ENCODE peak calls at places on chromosomes 3 and 15, in six cellular contexts. K is HCT116, E is H1, Z is HepG2, C is GM12878, N is K562. J is an unnamed sample. For H3K4me1, the result is how much of the 10 kb centered on the place peaks cover.

GRCh38 chr15:66210684-66211083 is 42.9 kb downstream of the MEGF11 start:
- DNase-seq in K (no peak), E (no peak), Z (no peak), C (no peak), N (no peak), J (no peak)

GRCh38 chr3:14458434-14459280 is 56.3 kb downstream of the SLC6A6 start:
- DNase-seq in K (no peak), E (no peak), Z (no peak), C (no peak), N (no peak), J (no peak)

GRCh38 chr3:35760147-35760546 is 120.8 kb downstream of the ARPP21 start:
- DNase-seq in K (no peak), E (no peak), Z (no peak), C (no peak), N (no peak), J (no peak)

GRCh38 chr3:73255609-73256029 is 194.2 kb downstream of the EBLN2 start:
- DNase-seq in K (no peak), E (no peak), Z (no peak), C (no peak), N (peak), J (no peak)

GRCh38 chr3:165195226-165195625 is 958 bp downstream of the SLITRK3 start:
- DNase-seq in K (no peak), E (no peak), Z (no peak), C (no peak), N (no peak), J (no peak)

GRCh38 chr3:72446406-72447058 is 401.7 kb downstream of the SHQ1 start:
- DNase-seq in K (no peak), E (no peak), Z (no peak), C (no peak), N (no peak), J (peak)

GRCh38 chr3:189655617-189656016 is 24.4 kb downstream of the TP63 start:
- DNase-seq in K (no peak), E (no peak), Z (no peak), C (no peak), N (no peak), J (no peak)

GRCh38 chr3:71876135-71876534 is 91.2 kb upstream of the PROK2 start:
- DNase-seq in K (no peak), E (no peak), Z (no peak), C (no peak), N (no peak), J (no peak)

GRCh38 chr3:172751188-172751571 is 654 bp downstream of the ECT2 start:
- DNase-seq in K (no peak), E (no peak), Z (no peak), C (no peak), N (peak), J (no peak)

GRCh38 chr3:139427283-139428060 is 38.0 kb upstream of the COPB2 start:
- DNase-seq in K (peak), E (no peak), Z (peak), C (peak), N (peak), J (peak)

GRCh38 chr3:33023176-33024136 is 72.0 kb downstream of the CCR4 start:
- DNase-seq in K (no peak), E (no peak), Z (no peak), C (no peak), N (no peak), J (no peak)

GRCh38 chr3:41711656-41712055 is 250.2 kb downstream of the ULK4 start:
- DNase-seq in K (no peak), E (no peak), Z (no peak), C (peak), N (no peak), J (no peak)

GRCh38 chr3:149658444-149659172 is 783 bp upstream of the WWTR1 start:
- DNase-seq in K (peak), E (no peak), Z (no peak), C (no peak), N (no peak), J (no peak)

GRCh38 chr15:71753346-71753745 is 57.0 kb upstream of the NR2E3 start:
- DNase-seq in K (no peak), E (no peak), Z (no peak), C (no peak), N (no peak), J (no peak)

GRCh38 chr3:165839296-165840076 is 2.3 kb upstream of the BCHE start:
- DNase-seq in K (no peak), E (no peak), Z (no peak), C (no peak), N (no peak), J (no peak)

GRCh38 chr15:78242128-78242527 is 7.8 kb upstream of the ACSBG1 start:
- DNase-seq in K (no peak), E (no peak), Z (peak), C (no peak), N (peak), J (no peak)

GRCh38 chr15:74332011-74332410 is 35.4 kb downstream of the CYP11A1 start:
- DNase-seq in K (no peak), E (no peak), Z (no peak), C (no peak), N (no peak), J (no peak)

GRCh38 chr3:101725192-101725889 is 927 bp downstream of the CEP97 start:
- DNase-seq in K (no peak), E (no peak), Z (no peak), C (no peak), N (peak), J (no peak)

GRCh38 chr15:70439304-70439877 is 324.0 kb downstream of the UACA start:
- DNase-seq in K (no peak), E (no peak), Z (no peak), C (no peak), N (peak), J (no peak)

GRCh38 chr3:64571982-64572381 is 115.8 kb downstream of the ADAMTS9 start:
- DNase-seq in K (no peak), E (no peak), Z (no peak), C (no peak), N (no peak), J (peak)

GRCh38 chr15:70094690-70095311 is 2.9 kb downstream of the TLE3 start:
- DNase-seq in K (no peak), E (no peak), Z (peak), C (no peak), N (no peak), J (no peak)

GRCh38 chr3:82807781-82808180 is 1046.3 kb upstream of the GBE1 start:
- DNase-seq in K (no peak), E (no peak), Z (no peak), C (no peak), N (no peak), J (no peak)

GRCh38 chr3:177337548-177338331 is 140.5 kb upstream of the TBL1XR1 start:
- DNase-seq in K (no peak), E (no peak), Z (no peak), C (peak), N (no peak), J (no peak)

GRCh38 chr3:142209655-142210054 is 15.7 kb downstream of the GK5 start:
- DNase-seq in K (no peak), E (no peak), Z (no peak), C (no peak), N (no peak), J (no peak)

GRCh38 chr3:119240101-119240581 is 537 bp downstream of the B4GALT4 start:
- DNase-seq in K (no peak), E (no peak), Z (peak), C (no peak), N (peak), J (no peak)

GRCh38 chr15:101379647-101380046 is 84.6 kb upstream of the SNRPA1 start:
- DNase-seq in K (no peak), E (no peak), Z (no peak), C (no peak), N (no peak), J (no peak)

GRCh38 chr3:67522081-67522480 is 132.3 kb downstream of the SUCLG2 start:
- DNase-seq in K (no peak), E (no peak), Z (no peak), C (no peak), N (no peak), J (no peak)

GRCh38 chr3:46866720-46867549 is 3.7 kb upstream of the MYL3 start:
- DNase-seq in K (no peak), E (no peak), Z (peak), C (no peak), N (peak), J (no peak)

GRCh38 chr15:51842265-51842664 is 12.8 kb downstream of the TMOD3 start:
- DNase-seq in K (no peak), E (no peak), Z (no peak), C (no peak), N (no peak), J (no peak)

GRCh38 chr3:186077466-186077865 is 31.4 kb downstream of the ETV5 start:
- DNase-seq in K (no peak), E (no peak), Z (no peak), C (no peak), N (no peak), J (no peak)

GRCh38 chr3:126100688-126101301 is 16.9 kb upstream of the SLC41A3 start:
- DNase-seq in K (no peak), E (no peak), Z (no peak), C (peak), N (no peak), J (no peak)

GRCh38 chr15:92879949-92880725 is 20.0 kb upstream of the CHD2 start:
- DNase-seq in K (no peak), E (no peak), Z (no peak), C (no peak), N (no peak), J (no peak)
- H3K9ac ChIP-seq in K (no peak), E (no peak), Z (no peak), C (no peak), N (no peak), J (no peak)

DNA sequence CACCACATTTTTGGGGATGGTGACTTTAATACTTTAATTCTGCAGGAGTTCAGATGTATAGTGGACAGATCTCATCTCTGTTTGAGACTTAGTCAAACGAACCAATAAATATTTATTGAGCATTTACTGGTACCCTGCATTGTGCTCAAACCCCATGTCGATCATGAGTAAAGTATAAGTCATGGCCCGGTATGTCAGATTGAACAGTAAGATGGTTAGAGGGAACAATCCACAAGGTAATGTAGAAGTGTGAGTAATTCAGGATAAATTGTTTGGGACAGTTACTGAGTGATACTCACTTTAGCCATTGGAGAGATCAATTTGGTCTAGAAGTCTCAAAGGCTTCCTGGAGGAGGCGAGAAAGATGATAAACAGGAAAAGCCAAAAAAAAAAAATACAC is 265.5 kb upstream of the C2CD4B start:
- DNase-seq in K (no peak), E (no peak), Z (no peak), C (no peak), N (no peak), J (no peak)
- TF ChIP-seq ZNF274 in K (no peak), E (no peak), Z (no peak), C (no peak), N (no peak), J (no peak)

GRCh38 chr3:152234657-152235375 is 33.9 kb upstream of the MBNL1 start:
- DNase-seq in K (no peak), E (no peak), Z (no peak), C (no peak), N (no peak), J (no peak)
- H3K4me1 ChIP-seq in K (under half), E (under half), Z (under half), C (under half), N (under half), J (under half)

GRCh38 chr3:49341996-49342395 is 2.1 kb upstream of the USP4 start:
- DNase-seq in K (no peak), E (no peak), Z (no peak), C (no peak), N (no peak), J (no peak)
- H3K9ac ChIP-seq in K (no peak), E (no peak), Z (no peak), C (no peak), N (no peak), J (no peak)

GRCh38 chr3:158091526-158091925 is 14.7 kb downstream of the SHOX2 start:
- DNase-seq in K (no peak), E (no peak), Z (peak), C (no peak), N (peak), J (no peak)
- TF ChIP-seq ZNF274 in K (no peak), E (no peak), Z (no peak), C (no peak), N (no peak), J (no peak)

DNA sequence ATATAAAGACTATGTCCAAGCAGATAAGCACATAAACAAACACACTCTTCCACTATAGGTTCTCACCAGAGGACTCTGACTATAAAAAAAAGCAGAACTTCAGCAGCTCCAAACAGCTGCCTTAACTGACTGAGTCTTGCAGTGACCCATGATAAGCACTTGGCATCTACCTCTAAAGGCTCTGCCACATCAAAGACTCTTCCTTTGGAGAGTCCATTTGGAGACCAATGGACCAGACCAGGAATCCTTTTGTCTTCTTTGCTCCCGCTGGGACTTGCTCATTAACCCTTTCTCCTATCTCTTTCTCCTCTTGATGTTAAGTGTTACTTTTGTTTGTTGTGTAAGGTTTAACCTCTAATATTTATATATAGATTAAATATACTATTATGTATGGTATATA is 424.1 kb downstream of the RSL24D1 start:
- DNase-seq in K (no peak), E (no peak), Z (no peak), C (no peak), N (no peak), J (peak)
- H3K4me1 ChIP-seq in K (under half), E (under half), Z (under half), C (under half), N (under half), J (under half)

GRCh38 chr15:76217867-76218217 is 93.4 kb downstream of the ETFA start:
- DNase-seq in K (no peak), E (no peak), Z (no peak), C (no peak), N (no peak), J (no peak)
- H3K9ac ChIP-seq in K (no peak), E (no peak), Z (no peak), C (no peak), N (no peak), J (no peak)

DNA sequence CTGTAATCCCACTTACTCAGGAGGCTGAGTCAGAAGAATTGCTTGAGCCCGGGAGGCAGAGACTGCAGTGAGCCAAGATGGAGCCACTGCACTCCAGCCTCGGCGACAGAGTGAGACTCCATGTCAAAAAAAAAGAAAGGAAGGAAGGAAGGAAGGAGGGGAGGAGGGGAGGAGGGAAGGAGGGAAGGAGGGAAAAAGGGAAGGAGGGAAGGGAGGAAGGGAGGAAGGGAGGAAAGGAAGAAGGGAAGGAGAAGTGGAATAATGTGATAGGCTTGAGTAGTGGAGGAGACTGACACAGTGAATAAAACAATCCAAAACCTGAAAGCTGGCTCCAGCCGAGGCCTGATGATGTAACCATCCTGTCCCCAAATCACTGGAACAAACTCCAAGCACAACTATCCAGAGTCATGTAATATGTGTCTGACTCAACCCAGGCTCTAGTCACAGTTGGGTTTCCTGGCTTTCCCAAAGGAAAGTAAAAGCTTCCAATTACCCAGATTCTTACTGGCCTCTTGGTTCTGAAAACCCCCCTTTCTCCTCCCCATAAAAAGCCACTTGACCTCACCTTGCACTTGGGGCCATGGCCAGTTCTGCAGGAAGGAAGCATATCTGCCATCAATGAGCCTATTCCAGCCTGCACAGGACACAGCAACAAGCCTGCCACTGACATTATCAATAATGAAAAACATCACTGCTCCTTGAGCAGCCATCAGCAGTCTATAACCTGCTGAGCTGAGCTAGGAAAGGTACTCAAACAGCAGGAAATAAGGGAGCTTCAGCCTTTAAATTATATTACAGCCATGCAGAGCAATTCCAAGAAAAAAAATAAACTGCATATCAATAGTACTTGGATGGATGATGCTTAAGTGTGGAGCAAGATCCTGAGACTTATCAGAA is 48.3 kb downstream of the MB21D2 start:
- DNase-seq in K (no peak), E (no peak), Z (no peak), C (no peak), N (no peak), J (no peak)
- TF ChIP-seq ZNF274 in K (no peak), E (no peak), Z (no peak), C (no peak), N (no peak), J (no peak)

GRCh38 chr15:41957021-41957897 is 15.1 kb downstream of the EHD4 start:
- DNase-seq in K (no peak), E (no peak), Z (no peak), C (peak), N (no peak), J (no peak)
- H3K4me1 ChIP-seq in K (under half), E (under half), Z (under half), C (under half), N (under half), J (under half)

GRCh38 chr15:31330836-31331235 is 4.2 kb downstream of the KLF13 start:
- DNase-seq in K (no peak), E (no peak), Z (no peak), C (no peak), N (no peak), J (no peak)

GRCh38 chr15:31330111-31330785 is 3.6 kb downstream of the KLF13 start:
- DNase-seq in K (no peak), E (no peak), Z (no peak), C (no peak), N (no peak), J (no peak)

GRCh38 chr15:31328999-31329639 is 2.5 kb downstream of the KLF13 start:
- DNase-seq in K (no peak), E (no peak), Z (no peak), C (no peak), N (peak), J (no peak)

GRCh38 chr15:31328425-31328998 is 1.9 kb downstream of the KLF13 start:
- DNase-seq in K (no peak), E (no peak), Z (no peak), C (no peak), N (peak), J (no peak)

GRCh38 chr15:31329640-31330010 is 3.0 kb downstream of the KLF13 start:
- DNase-seq in K (no peak), E (no peak), Z (no peak), C (no peak), N (no peak), J (no peak)
- H3K9ac ChIP-seq in K (no peak), E (no peak), Z (no peak), C (peak), N (no peak), J (no peak)

J was measured in NT2/D1.